ENCODE peak calls at places on chromosomes 5 and 9, in six cellular contexts. I is CD8-positive, alpha-beta memory T cell; D is H7; S is naive thymus-derived CD4-positive, alpha-beta T cell; V is anterior cingulate cortex; N is NCI-H1436 treated with DMSO at 0.1 percent for 48 hours. A is an unnamed sample.

GRCh38 chr9:16241231-16241630 is 629.2 kb downstream of the BNC2 start:
- DNase-seq in S (no peak), N (no peak), V (no peak), I (no peak), D (no peak), A (no peak)

GRCh38 chr9:89246840-89247239 is 64.2 kb upstream of the CKS2 start:
- DNase-seq in S (no peak), N (no peak), I (no peak), D (no peak), V (no peak), A (no peak)

GRCh38 chr5:9878196-9878595 is 248.0 kb upstream of the TAS2R1 start:
- DNase-seq in I (no peak), D (no peak), S (no peak), V (no peak), N (no peak), A (no peak)

GRCh38 chr5:74422030-74422429 is 218.5 kb downstream of the ENC1 start:
- DNase-seq in S (no peak), I (no peak), N (no peak), D (no peak), V (no peak), A (no peak)

GRCh38 chr9:86134361-86134760 is 35.0 kb upstream of the GOLM1 start:
- DNase-seq in V (no peak), I (no peak), S (no peak), D (no peak), N (no peak), A (no peak)

GRCh38 chr5:179819296-179820126 is 1.2 kb upstream of the SQSTM1 start:
- DNase-seq in S (no peak), V (peak), N (no peak), D (peak), I (peak), A (peak)

GRCh38 chr5:131170540-131171275 is at the start of gene LYRM7:
- DNase-seq in V (peak), I (peak), N (peak), S (peak), D (peak), A (peak)

GRCh38 chr5:103424453-103425205 is 138.0 kb downstream of the NUDT12 start:
- DNase-seq in V (no peak), S (no peak), I (no peak), D (no peak), N (no peak), A (no peak)

GRCh38 chr5:116084891-116085715 is at the start of gene COMMD10:
- DNase-seq in V (peak), N (no peak), S (peak), I (peak), D (peak), A (peak)

GRCh38 chr9:135165003-135165711 is 77.7 kb downstream of the OLFM1 start:
- DNase-seq in D (peak), S (no peak), V (no peak), N (no peak), I (no peak), A (no peak)

GRCh38 chr5:141559481-141559880 is 59.3 kb downstream of the DIAPH1 start:
- DNase-seq in V (no peak), I (no peak), N (no peak), D (no peak), S (no peak), A (peak)

GRCh38 chr5:2217219-2217618 is 334.5 kb upstream of the IRX4 start:
- DNase-seq in D (no peak), I (no peak), N (no peak), S (no peak), V (no peak), A (no peak)